ENCODE peak calls at places on chromosomes 7 and 10, in nine cellular contexts. V, L, J, O, P, A, G, X and M are unnamed samples. For H3K9me3, the result is how much of the 10 kb centered on the place peaks cover.

GRCh38 chr10:77393411-77393810 is 244.2 kb downstream of the KCNMA1 start:
- DNase-seq in V (no peak), L (no peak), J (no peak), O (no peak), P (no peak), A (no peak), G (no peak), X (no peak), M (no peak)

GRCh38 chr7:159000070-159000469 is 143.7 kb downstream of the DYNC2I1 start:
- DNase-seq in V (no peak), L (no peak), J (no peak), O (no peak), P (no peak), A (no peak), G (no peak), X (no peak), M (no peak)

GRCh38 chr10:71368639-71369038 is 28.1 kb upstream of the CDH23 start:
- DNase-seq in V (no peak), L (no peak), J (no peak), O (no peak), P (peak), A (peak), G (no peak), X (no peak), M (no peak)

GRCh38 chr7:129069021-129069420 is 14.1 kb upstream of the TNPO3 start:
- DNase-seq in V (peak), L (no peak), J (no peak), O (no peak), P (no peak), A (no peak), G (no peak), X (no peak), M (peak)

GRCh38 chr10:119549247-119549999 is 6.9 kb upstream of the RGS10 start:
- DNase-seq in V (no peak), L (no peak), J (no peak), O (no peak), P (no peak), A (no peak), G (no peak), X (no peak), M (no peak)

GRCh38 chr7:117019786-117020604 is 66.7 kb downstream of the ST7 start:
- DNase-seq in V (no peak), L (peak), J (no peak), O (peak), P (no peak), A (peak), G (no peak), X (peak), M (no peak)

GRCh38 chr7:101869901-101870290 is 52.5 kb downstream of the CUX1 start:
- DNase-seq in V (no peak), L (no peak), J (no peak), O (no peak), P (peak), A (no peak), G (no peak), X (no peak), M (no peak)

GRCh38 chr10:103582331-103583123 is 89.0 kb downstream of the NEURL1 start:
- DNase-seq in V (no peak), L (no peak), J (no peak), O (no peak), P (no peak), A (no peak), G (no peak), X (no peak), M (no peak)

GRCh38 chr7:129146237-129146979 is 1.9 kb downstream of the TSPAN33 start:
- DNase-seq in V (no peak), L (no peak), J (no peak), O (no peak), P (peak), A (no peak), G (no peak), X (no peak), M (no peak)

GRCh38 chr7:75555736-75556135 is 63.6 kb downstream of the SPDYE5 start:
- DNase-seq in V (no peak), L (no peak), J (no peak), O (no peak), P (no peak), A (no peak), G (no peak), X (no peak), M (no peak)

GRCh38 chr7:55965805-55966421 is 1.5 kb downstream of the NIPSNAP2 start:
- DNase-seq in V (no peak), L (no peak), J (no peak), O (no peak), P (no peak), A (peak), G (no peak), X (no peak), M (no peak)

GRCh38 chr10:49759787-49760551 is 2.2 kb downstream of the OGDHL start:
- DNase-seq in V (no peak), L (no peak), J (no peak), O (no peak), P (no peak), A (no peak), G (no peak), X (no peak), M (no peak)

GRCh38 chr7:110507832-110508231 is 583.1 kb upstream of the LRRN3 start:
- DNase-seq in V (no peak), L (no peak), J (no peak), O (no peak), P (no peak), A (no peak), G (no peak), X (no peak), M (peak)

GRCh38 chr10:30028006-30028441 is 31.4 kb downstream of the JCAD start:
- DNase-seq in V (no peak), L (peak), J (no peak), O (no peak), P (no peak), A (no peak), G (no peak), X (no peak), M (peak)

GRCh38 chr10:56537984-56538383 is 176.9 kb upstream of the ZWINT start:
- DNase-seq in V (peak), L (no peak), J (no peak), O (no peak), P (no peak), A (peak), G (no peak), X (no peak), M (no peak)

DNA sequence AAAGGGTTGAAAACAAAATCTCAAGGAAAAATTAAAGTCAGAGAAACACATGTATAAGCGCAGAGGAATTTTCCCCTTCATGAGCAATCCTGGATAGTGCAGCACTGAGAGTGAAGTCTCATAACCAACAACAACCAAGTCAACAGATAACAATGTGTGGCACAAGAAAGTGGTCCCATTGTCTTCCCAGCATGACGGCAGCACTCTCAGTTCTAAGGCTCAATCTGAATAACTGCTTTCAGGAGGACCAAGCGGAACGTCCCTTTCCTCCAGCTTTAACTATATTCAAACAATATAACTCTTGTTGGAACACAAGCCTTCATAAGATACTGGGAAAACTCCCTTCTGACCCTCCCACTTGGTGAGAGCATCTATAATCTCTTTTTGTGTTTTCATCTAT is 137.9 kb downstream of the RAPGEF5 start:
- DNase-seq in V (no peak), L (no peak), J (no peak), O (no peak), P (no peak), A (no peak), G (no peak), X (no peak), M (no peak)
- H3K4me3 ChIP-seq in V (peak), L (peak), J (peak), O (peak), P (no peak), A (no peak), G (peak), X (no peak), M (no peak)

GRCh38 chr10:68333058-68333395 is 299 bp upstream of the PBLD start:
- DNase-seq in V (no peak), L (no peak), J (no peak), O (no peak), P (no peak), A (no peak), G (no peak), X (no peak), M (no peak)
- TF ChIP-seq CTCF in V (no peak), L (no peak), J (no peak), O (no peak), P (no peak), A (no peak), G (no peak), X (no peak), M (no peak)

GRCh38 chr10:130283234-130283574 is 147.0 kb downstream of the GLRX3 start:
- DNase-seq in V (no peak), L (no peak), J (no peak), O (no peak), P (no peak), A (no peak), G (no peak), X (no peak), M (no peak)
- H3K9me3 ChIP-seq in V (under half), L (under half), J (half or more), O (half or more), P (under half), A (under half), G (half or more), X (under half), M (half or more)

DNA sequence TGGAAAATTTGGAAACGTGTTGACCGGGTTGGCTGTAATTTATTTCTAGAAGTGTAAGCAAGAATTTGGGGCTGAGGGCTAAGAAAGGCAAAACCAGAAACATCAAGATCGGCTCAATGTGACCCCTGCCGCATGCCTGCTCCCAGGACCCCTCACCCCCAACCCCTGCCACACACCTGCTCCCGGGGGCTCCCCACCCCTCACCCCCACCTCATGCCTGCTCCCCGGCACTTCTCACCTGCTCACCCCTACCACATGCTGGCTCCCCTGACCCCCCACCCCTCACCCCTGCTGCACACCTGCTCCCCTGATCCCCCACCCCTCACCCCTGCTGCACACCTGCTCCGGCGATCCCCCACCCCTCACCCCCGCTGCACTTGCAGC is 19.0 kb upstream of the CFAP46 start:
- DNase-seq in V (no peak), L (peak), J (no peak), O (no peak), P (no peak), A (no peak), G (no peak), X (no peak), M (no peak)
- H3K4me3 ChIP-seq in V (no peak), L (no peak), J (peak), O (peak), P (no peak), A (no peak), G (no peak), X (no peak), M (no peak)

GRCh38 chr10:3478153-3478552 is 305.6 kb upstream of the PITRM1 start:
- DNase-seq in V (no peak), L (no peak), J (no peak), O (no peak), P (no peak), A (no peak), G (no peak), X (no peak), M (no peak)

GRCh38 chr10:3475367-3475766 is 302.8 kb upstream of the PITRM1 start:
- DNase-seq in V (no peak), L (no peak), J (no peak), O (no peak), P (no peak), A (no peak), G (no peak), X (no peak), M (no peak)

GRCh38 chr10:3476186-3476585 is 303.6 kb upstream of the PITRM1 start:
- DNase-seq in V (no peak), L (no peak), J (no peak), O (no peak), P (no peak), A (no peak), G (no peak), X (no peak), M (no peak)

GRCh38 chr10:3477683-3478082 is 305.1 kb upstream of the PITRM1 start:
- DNase-seq in V (no peak), L (no peak), J (no peak), O (no peak), P (no peak), A (peak), G (no peak), X (no peak), M (no peak)

GRCh38 chr10:3476640-3477448 is 304.3 kb upstream of the PITRM1 start:
- DNase-seq in V (no peak), L (no peak), J (no peak), O (no peak), P (no peak), A (no peak), G (no peak), X (no peak), M (no peak)
- TF ChIP-seq CTCF in V (no peak), L (no peak), J (no peak), O (no peak), P (peak), A (no peak), G (no peak), X (no peak), M (no peak)

DNA sequence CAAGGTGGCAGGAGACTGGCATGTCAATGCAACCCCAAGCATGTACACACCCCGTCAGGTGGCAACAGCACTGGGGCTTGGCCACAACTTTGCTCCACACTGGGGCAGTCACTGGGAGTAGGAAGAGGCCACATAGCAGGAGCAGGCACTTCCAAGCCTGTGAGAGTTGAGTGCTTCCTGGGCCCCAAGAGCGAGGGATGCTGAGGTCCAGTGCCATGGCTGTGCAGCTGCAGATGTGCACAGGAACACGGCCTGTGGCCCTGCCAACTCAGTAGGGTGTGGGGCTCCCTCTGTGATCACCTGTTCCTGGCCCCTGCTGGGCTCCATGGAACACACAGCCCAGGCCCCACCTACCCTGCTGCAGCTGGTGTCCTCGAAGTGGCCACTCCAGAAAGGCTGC is 932.8 kb upstream of the SORCS1 start:
- DNase-seq in V (no peak), L (no peak), J (no peak), O (no peak), P (no peak), A (no peak), G (no peak), X (no peak), M (no peak)
- H3K9me3 ChIP-seq in V (under half), L (under half), J (under half), O (under half), P (under half), A (under half), G (under half), X (under half), M (under half)

GRCh38 chr10:102435529-102436233 is 3.3 kb upstream of the CUEDC2 start:
- DNase-seq in V (no peak), L (peak), J (no peak), O (no peak), P (no peak), A (no peak), G (peak), X (no peak), M (peak)
- H3K4me3 ChIP-seq in V (peak), L (peak), J (peak), O (peak), P (no peak), A (no peak), G (peak), X (no peak), M (peak)

GRCh38 chr10:13206091-13206490 is 28.1 kb downstream of the UCMA start:
- DNase-seq in V (no peak), L (no peak), J (no peak), O (no peak), P (no peak), A (no peak), G (no peak), X (no peak), M (no peak)

GRCh38 chr10:13201132-13201531 is 33.0 kb downstream of the UCMA start:
- DNase-seq in V (no peak), L (no peak), J (no peak), O (no peak), P (no peak), A (peak), G (no peak), X (no peak), M (no peak)

GRCh38 chr10:13206546-13207443 is 27.4 kb downstream of the UCMA start:
- DNase-seq in V (no peak), L (peak), J (no peak), O (no peak), P (peak), A (peak), G (no peak), X (no peak), M (no peak)
- TF ChIP-seq CTCF in V (peak), L (no peak), J (no peak), O (peak), P (peak), A (peak), G (peak), X (peak), M (peak)

DNA sequence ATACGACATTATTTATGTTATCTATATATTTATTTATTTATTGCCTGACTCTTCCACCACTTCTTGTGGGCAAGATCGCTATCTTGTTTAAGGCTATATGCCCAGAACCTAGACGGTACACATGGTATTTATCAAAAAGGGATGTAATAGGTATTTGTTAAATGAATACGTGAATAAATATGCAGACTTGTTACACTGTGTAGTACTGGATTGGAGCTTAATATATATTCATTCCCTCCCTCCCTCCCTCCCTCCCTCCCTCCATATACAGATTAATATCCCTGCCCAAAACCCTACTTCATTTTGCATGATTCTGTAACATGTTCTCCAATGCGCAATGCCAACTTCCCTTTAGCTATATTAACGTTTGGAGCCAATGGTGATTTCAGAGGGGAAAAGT is 1273.7 kb upstream of the AUTS2 start:
- DNase-seq in V (no peak), L (no peak), J (no peak), O (no peak), P (no peak), A (no peak), G (no peak), X (no peak), M (no peak)
- H3K9me3 ChIP-seq in V (under half), L (under half), J (under half), O (under half), P (under half), A (under half), G (under half), X (under half), M (under half)